ENCODE peak calls at places on chromosomes 11 and 22, in seven cellular contexts. M, C, B, I, E, T and Q are unnamed samples.

GRCh38 chr11:75159081-75159953 is 8.4 kb downstream of the SLCO2B1 start:
- DNase-seq in I (no peak), E (no peak), C (no peak), M (peak; percentile 58), B (no peak), T (no peak), Q (no peak)

GRCh38 chr11:14288189-14288935 is 70.6 kb downstream of the RRAS2 start:
- DNase-seq in M (no peak), T (peak; percentile 61), B (no peak), E (no peak), I (no peak), C (no peak), Q (peak; percentile 39)

GRCh38 chr11:118437046-118437735 is 899 bp downstream of the KMT2A start:
- DNase-seq in C (no peak), I (peak; percentile 21), E (peak; percentile 51), T (peak; percentile 65), M (peak; percentile 56), B (no peak), Q (peak; percentile 50)

GRCh38 chr11:120229451-120230424 is 10.2 kb upstream of the POU2F3 start:
- DNase-seq in T (peak; percentile 54), E (no peak), B (no peak), I (no peak), M (no peak), C (no peak), Q (no peak)

GRCh38 chr11:34394771-34395300 is 37.0 kb upstream of the ABTB2 start:
- DNase-seq in C (no peak), E (no peak), M (no peak), T (no peak), B (no peak), I (no peak), Q (no peak)

GRCh38 chr11:6505577-6506240 is 8.6 kb downstream of the DNHD1 start:
- DNase-seq in C (no peak), I (peak; percentile 1), E (no peak), T (peak; percentile 65), B (peak; percentile 42), M (no peak), Q (peak; percentile 64)

GRCh38 chr11:14422814-14423182 is 63.8 kb upstream of the RRAS2 start:
- DNase-seq in M (no peak), T (no peak), B (no peak), E (no peak), I (no peak), C (no peak), Q (no peak)

GRCh38 chr11:92979176-92979575 is 9.7 kb downstream of the MTNR1B start:
- DNase-seq in I (no peak), C (no peak), M (no peak), B (no peak), T (no peak), E (no peak), Q (peak; percentile 55)

GRCh38 chr11:128095459-128096096 is 491.8 kb downstream of the ETS1 start:
- DNase-seq in C (no peak), I (no peak), T (peak; percentile 30), E (no peak), B (no peak), M (no peak), Q (peak; percentile 72)

GRCh38 chr22:20956258-20957117 is 10.6 kb upstream of the AIFM3 start:
- DNase-seq in I (no peak), T (no peak), B (no peak), M (peak; percentile 86), C (no peak), E (no peak), Q (peak; percentile 77)

GRCh38 chr11:22666320-22666699 is at the start of gene GAS2:
- DNase-seq in I (no peak), M (no peak), E (no peak), T (no peak), B (no peak), C (no peak), Q (no peak)

GRCh38 chr11:33735426-33736147 is 636 bp downstream of the CD59 start:
- DNase-seq in C (no peak), I (no peak), M (no peak), T (peak; percentile 20), B (no peak), E (peak; percentile 42), Q (peak; percentile 46)

GRCh38 chr22:36798671-36799066 is 18.2 kb downstream of the PVALB start:
- DNase-seq in E (no peak), M (no peak), T (no peak), B (no peak), C (no peak), I (no peak), Q (no peak)

GRCh38 chr11:131206671-131207070 is 163.7 kb upstream of the NTM start:
- DNase-seq in E (no peak), B (no peak), M (no peak), C (no peak), I (no peak), T (no peak), Q (no peak)

GRCh38 chr11:113281052-113281725 is 33.2 kb upstream of the TTC12 start:
- DNase-seq in M (no peak), C (no peak), T (no peak), E (no peak), I (no peak), B (no peak), Q (no peak)

GRCh38 chr11:1542267-1542666 is 29.8 kb downstream of the DUSP8 start:
- DNase-seq in C (no peak), B (no peak), M (no peak), E (no peak), T (no peak), I (peak; percentile 33), Q (no peak)

GRCh38 chr22:31822523-31822922 is 68.7 kb downstream of the DEPDC5 start:
- DNase-seq in B (no peak), T (no peak), C (no peak), M (no peak), I (no peak), E (no peak), Q (no peak)

GRCh38 chr22:40631925-40632324 is 4.6 kb downstream of the MRTFA start:
- DNase-seq in E (no peak), C (no peak), I (no peak), M (no peak), B (no peak), T (no peak), Q (no peak)

GRCh38 chr11:8777907-8778767 is 95.5 kb downstream of the RPL27A start:
- DNase-seq in E (no peak), C (no peak), T (peak; percentile 62), B (no peak), I (no peak), M (no peak), Q (peak; percentile 51)

GRCh38 chr11:67309166-67309565 is 5.8 kb downstream of the SSH3 start:
- DNase-seq in I (no peak), C (no peak), T (no peak), M (no peak), B (no peak), E (no peak), Q (no peak)

GRCh38 chr11:72684236-72684912 is 10.2 kb upstream of the PDE2A start:
- DNase-seq in I (no peak), M (peak; percentile 71), T (peak; percentile 92), C (peak; percentile 64), B (no peak), E (peak; percentile 49), Q (peak; percentile 71)